ENCODE peak calls at places on chromosome 20, in seven cellular contexts. One of them, this sample, is unnamed.
A peak's percentile ranks its signal among the peaks of the same experiment; 100 is the strongest.

GRCh38 chr20:41138527-41139226 is 1.3 kb downstream of the PLCG1 start:
- DNase-seq in mesenchymal stem cell: peak; percentile 45
- DNase-seq in H9: no peak
- DNase-seq in IMR-90: peak; percentile 12
- DNase-seq in trophoblast cell: no peak
- DNase-seq in mesendoderm: peak; percentile 40
- DNase-seq in H1: no peak
- DNase-seq in this sample: peak; percentile 18

GRCh38 chr20:52974155-52974554 is 2.0 kb downstream of the TSHZ2 start:
- DNase-seq in H9: no peak
- DNase-seq in H1: no peak
- DNase-seq in mesenchymal stem cell: no peak
- DNase-seq in trophoblast cell: no peak
- DNase-seq in mesendoderm: no peak
- DNase-seq in IMR-90: no peak
- DNase-seq in this sample: no peak

GRCh38 chr20:19835533-19836222 is 77.6 kb downstream of the RIN2 start:
- DNase-seq in mesendoderm: peak; percentile 36
- DNase-seq in H9: no peak
- DNase-seq in H1: no peak
- DNase-seq in IMR-90: no peak
- DNase-seq in mesenchymal stem cell: no peak
- DNase-seq in trophoblast cell: no peak
- DNase-seq in this sample: no peak

GRCh38 chr20:38012332-38012731 is 20.9 kb downstream of the TTI1 start:
- DNase-seq in IMR-90: no peak
- DNase-seq in trophoblast cell: no peak
- DNase-seq in mesendoderm: no peak
- DNase-seq in mesenchymal stem cell: no peak
- DNase-seq in H1: no peak
- DNase-seq in H9: no peak
- DNase-seq in this sample: no peak

GRCh38 chr20:52785678-52786077 is 186.5 kb upstream of the TSHZ2 start:
- DNase-seq in IMR-90: no peak
- DNase-seq in H9: no peak
- DNase-seq in H1: no peak
- DNase-seq in mesenchymal stem cell: peak; percentile 7
- DNase-seq in mesendoderm: no peak
- DNase-seq in trophoblast cell: peak; percentile 7
- DNase-seq in this sample: no peak

GRCh38 chr20:57596998-57597939 is 23.0 kb downstream of the ZBP1 start:
- DNase-seq in IMR-90: peak; percentile 17
- DNase-seq in H1: no peak
- DNase-seq in H9: peak; percentile 75
- DNase-seq in trophoblast cell: peak; percentile 31
- DNase-seq in mesendoderm: peak; percentile 58
- DNase-seq in mesenchymal stem cell: peak; percentile 36
- DNase-seq in this sample: peak; percentile 61

GRCh38 chr20:49572857-49573256 is 4.9 kb upstream of the PTGIS start:
- DNase-seq in trophoblast cell: no peak
- DNase-seq in H1: no peak
- DNase-seq in mesendoderm: peak; percentile 59
- DNase-seq in mesenchymal stem cell: no peak
- DNase-seq in H9: peak; percentile 71
- DNase-seq in IMR-90: no peak
- DNase-seq in this sample: no peak

GRCh38 chr20:32285621-32286334 is 8.3 kb downstream of the KIF3B start:
- DNase-seq in trophoblast cell: peak; percentile 48
- DNase-seq in H9: no peak
- DNase-seq in IMR-90: peak; percentile 10
- DNase-seq in H1: no peak
- DNase-seq in mesenchymal stem cell: peak; percentile 39
- DNase-seq in mesendoderm: no peak
- DNase-seq in this sample: no peak

GRCh38 chr20:56628015-56628872 is 862 bp upstream of the TFAP2C start:
- DNase-seq in H9: peak; percentile 49
- DNase-seq in trophoblast cell: peak; percentile 65
- DNase-seq in IMR-90: no peak
- DNase-seq in H1: no peak
- DNase-seq in mesendoderm: peak; percentile 60
- DNase-seq in mesenchymal stem cell: peak; percentile 50
- DNase-seq in this sample: no peak

GRCh38 chr20:34567885-34568865 is 9.7 kb downstream of the MAP1LC3A start:
- DNase-seq in H9: no peak
- DNase-seq in trophoblast cell: no peak
- DNase-seq in IMR-90: no peak
- DNase-seq in mesenchymal stem cell: no peak
- DNase-seq in H1: no peak
- DNase-seq in mesendoderm: peak; percentile 27
- DNase-seq in this sample: no peak

GRCh38 chr20:60063739-60064138 is 105.5 kb downstream of the CDH26 start:
- DNase-seq in H1: no peak
- DNase-seq in mesendoderm: no peak
- DNase-seq in IMR-90: no peak
- DNase-seq in H9: peak; percentile 3
- DNase-seq in trophoblast cell: no peak
- DNase-seq in mesenchymal stem cell: no peak
- DNase-seq in this sample: no peak

GRCh38 chr20:48471176-48471575 is 356.6 kb downstream of the PREX1 start:
- DNase-seq in H1: no peak
- DNase-seq in mesendoderm: no peak
- DNase-seq in IMR-90: no peak
- DNase-seq in mesenchymal stem cell: no peak
- DNase-seq in trophoblast cell: no peak
- DNase-seq in H9: no peak
- DNase-seq in this sample: no peak

GRCh38 chr20:5222919-5223634 is 93.7 kb downstream of the PROKR2 start:
- DNase-seq in mesendoderm: peak; percentile 56
- DNase-seq in H9: peak; percentile 57
- DNase-seq in mesenchymal stem cell: peak; percentile 63
- DNase-seq in IMR-90: peak; percentile 69
- DNase-seq in H1: peak; percentile 13
- DNase-seq in trophoblast cell: peak; percentile 54
- DNase-seq in this sample: peak; percentile 47

GRCh38 chr20:58215116-58215515 is 13.3 kb downstream of the ANKRD60 start:
- DNase-seq in H1: no peak
- DNase-seq in trophoblast cell: no peak
- DNase-seq in mesendoderm: no peak
- DNase-seq in mesenchymal stem cell: no peak
- DNase-seq in IMR-90: no peak
- DNase-seq in H9: no peak
- DNase-seq in this sample: no peak

GRCh38 chr20:10576411-10576810 is 97.4 kb downstream of the JAG1 start:
- DNase-seq in mesenchymal stem cell: no peak
- DNase-seq in trophoblast cell: no peak
- DNase-seq in mesendoderm: no peak
- DNase-seq in H9: no peak
- DNase-seq in H1: no peak
- DNase-seq in IMR-90: no peak
- DNase-seq in this sample: no peak

GRCh38 chr20:35451295-35451694 is 4.1 kb upstream of the CEP250 start:
- DNase-seq in mesenchymal stem cell: no peak
- DNase-seq in H1: no peak
- DNase-seq in H9: no peak
- DNase-seq in IMR-90: no peak
- DNase-seq in trophoblast cell: no peak
- DNase-seq in mesendoderm: no peak
- DNase-seq in this sample: no peak

GRCh38 chr20:22582960-22583772 is 1.2 kb downstream of the FOXA2 start:
- DNase-seq in trophoblast cell: no peak
- DNase-seq in mesendoderm: no peak
- DNase-seq in mesenchymal stem cell: no peak
- DNase-seq in IMR-90: no peak
- DNase-seq in H9: peak; percentile 52
- DNase-seq in H1: no peak
- DNase-seq in this sample: no peak

GRCh38 chr20:50992733-50993457 is 30.0 kb downstream of the KCNG1 start:
- DNase-seq in H9: peak; percentile 94
- DNase-seq in mesendoderm: peak; percentile 99
- DNase-seq in IMR-90: peak; percentile 69
- DNase-seq in trophoblast cell: peak; percentile 62
- DNase-seq in H1: peak; percentile 66
- DNase-seq in mesenchymal stem cell: peak; percentile 81
- DNase-seq in this sample: peak; percentile 85

GRCh38 chr20:22462975-22463914 is 121.1 kb downstream of the FOXA2 start:
- DNase-seq in trophoblast cell: no peak
- DNase-seq in mesenchymal stem cell: no peak
- DNase-seq in IMR-90: no peak
- DNase-seq in H9: no peak
- DNase-seq in mesendoderm: no peak
- DNase-seq in H1: no peak
- DNase-seq in this sample: no peak

GRCh38 chr20:21053002-21053762 is 53.0 kb downstream of the LINC00237 start:
- DNase-seq in H1: no peak
- DNase-seq in IMR-90: no peak
- DNase-seq in H9: no peak
- DNase-seq in mesendoderm: peak; percentile 53
- DNase-seq in trophoblast cell: no peak
- DNase-seq in mesenchymal stem cell: no peak
- DNase-seq in this sample: no peak

GRCh38 chr20:46572181-46572580 is 21.7 kb upstream of the OCSTAMP start:
- DNase-seq in H9: no peak
- DNase-seq in IMR-90: no peak
- DNase-seq in mesenchymal stem cell: no peak
- DNase-seq in H1: no peak
- DNase-seq in trophoblast cell: no peak
- DNase-seq in mesendoderm: no peak
- DNase-seq in this sample: no peak

GRCh38 chr20:37538003-37538402 is 10.3 kb upstream of the BLCAP start:
- DNase-seq in mesendoderm: no peak
- DNase-seq in trophoblast cell: peak; percentile 63
- DNase-seq in H9: peak; percentile 27
- DNase-seq in H1: no peak
- DNase-seq in mesenchymal stem cell: peak; percentile 47
- DNase-seq in IMR-90: peak; percentile 55
- DNase-seq in this sample: no peak

GRCh38 chr20:54291339-54292060 is 83.6 kb downstream of the PFDN4 start:
- DNase-seq in mesenchymal stem cell: no peak
- DNase-seq in H1: no peak
- DNase-seq in mesendoderm: peak; percentile 13
- DNase-seq in trophoblast cell: no peak
- DNase-seq in H9: peak; percentile 36
- DNase-seq in IMR-90: no peak
- DNase-seq in this sample: no peak

GRCh38 chr20:21074605-21075336 is 31.4 kb downstream of the LINC00237 start:
- DNase-seq in mesenchymal stem cell: no peak
- DNase-seq in mesendoderm: no peak
- DNase-seq in H9: no peak
- DNase-seq in trophoblast cell: no peak
- DNase-seq in IMR-90: no peak
- DNase-seq in H1: no peak
- DNase-seq in this sample: no peak

GRCh38 chr20:54115172-54115854 is 44.9 kb upstream of the BCAS1 start:
- DNase-seq in mesenchymal stem cell: no peak
- DNase-seq in trophoblast cell: no peak
- DNase-seq in H1: no peak
- DNase-seq in H9: no peak
- DNase-seq in IMR-90: peak; percentile 28
- DNase-seq in mesendoderm: no peak
- DNase-seq in this sample: no peak

DNA sequence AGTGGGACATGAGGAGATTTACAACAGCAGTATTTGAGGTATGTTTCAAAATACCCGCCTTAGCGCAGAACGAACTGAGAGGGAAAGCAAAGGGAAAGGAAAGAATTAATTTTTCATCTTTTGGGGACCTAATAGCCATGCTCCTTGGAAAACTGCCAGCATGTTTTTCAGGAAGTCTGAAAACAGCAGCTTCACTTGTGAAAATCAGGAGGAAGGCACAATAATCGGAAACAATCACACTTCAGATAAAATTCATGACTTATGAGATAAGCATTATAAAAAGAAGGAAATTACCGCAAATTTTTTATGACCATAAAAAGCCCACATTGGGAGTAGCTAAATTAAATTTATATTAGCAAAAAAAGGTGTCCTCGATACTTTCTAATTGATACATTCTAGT is 541.1 kb downstream of the HAO1 start:
- DNase-seq in mesendoderm: no peak
- DNase-seq in trophoblast cell: no peak
- DNase-seq in IMR-90: no peak
- DNase-seq in H1: no peak
- DNase-seq in mesenchymal stem cell: no peak
- DNase-seq in H9: no peak
- DNase-seq in this sample: no peak
- H4K8ac ChIP-seq in mesendoderm: no peak overlapping the region
- H4K8ac ChIP-seq in trophoblast cell: no peak overlapping the region
- H4K8ac ChIP-seq in IMR-90: no peak overlapping the region
- H4K8ac ChIP-seq in H1: no peak overlapping the region
- H4K8ac ChIP-seq in mesenchymal stem cell: no peak overlapping the region
- H4K8ac ChIP-seq in H9: no peak overlapping the region
- H4K8ac ChIP-seq in this sample: no peak overlapping the region

GRCh38 chr20:24639167-24639548 is 169.7 kb downstream of the SYNDIG1 start:
- DNase-seq in H1: no peak
- DNase-seq in IMR-90: no peak
- DNase-seq in H9: no peak
- DNase-seq in mesenchymal stem cell: no peak
- DNase-seq in mesendoderm: no peak
- DNase-seq in trophoblast cell: no peak
- DNase-seq in this sample: no peak
- H2BK120ac ChIP-seq in H1: no peak overlapping the region
- H2BK120ac ChIP-seq in IMR-90: no peak overlapping the region
- H2BK120ac ChIP-seq in H9: no peak overlapping the region
- H2BK120ac ChIP-seq in mesenchymal stem cell: no peak overlapping the region
- H2BK120ac ChIP-seq in mesendoderm: no peak overlapping the region
- H2BK120ac ChIP-seq in trophoblast cell: no peak overlapping the region
- H2BK120ac ChIP-seq in this sample: no peak overlapping the region

DNA sequence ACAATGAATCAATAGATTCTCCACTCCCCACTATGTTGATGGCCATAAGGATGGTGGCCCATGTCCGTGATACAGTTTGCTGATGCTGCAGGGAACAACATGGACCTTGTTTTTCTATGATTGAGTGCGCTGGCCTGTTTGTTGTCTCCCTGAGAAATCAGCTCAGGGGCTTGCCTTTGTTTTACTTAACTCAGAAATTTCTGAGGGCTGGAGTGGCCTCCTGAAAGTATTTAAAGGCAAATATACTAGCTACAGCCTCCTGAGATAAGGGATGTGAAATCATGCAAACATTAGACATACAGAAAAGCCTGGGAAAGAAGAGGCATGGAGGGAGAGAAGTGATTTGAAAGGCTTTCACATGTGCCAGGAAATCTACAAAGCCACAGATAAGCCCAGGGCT is 170.3 kb upstream of the FLRT3 start:
- DNase-seq in IMR-90: no peak
- DNase-seq in H9: no peak
- DNase-seq in H1: no peak
- DNase-seq in mesendoderm: no peak
- DNase-seq in trophoblast cell: no peak
- DNase-seq in mesenchymal stem cell: no peak
- DNase-seq in this sample: no peak
- H4K8ac ChIP-seq in IMR-90: no peak overlapping the region
- H4K8ac ChIP-seq in H9: no peak overlapping the region
- H4K8ac ChIP-seq in H1: no peak overlapping the region
- H4K8ac ChIP-seq in mesendoderm: no peak overlapping the region
- H4K8ac ChIP-seq in trophoblast cell: no peak overlapping the region
- H4K8ac ChIP-seq in mesenchymal stem cell: no peak overlapping the region
- H4K8ac ChIP-seq in this sample: no peak overlapping the region

DNA sequence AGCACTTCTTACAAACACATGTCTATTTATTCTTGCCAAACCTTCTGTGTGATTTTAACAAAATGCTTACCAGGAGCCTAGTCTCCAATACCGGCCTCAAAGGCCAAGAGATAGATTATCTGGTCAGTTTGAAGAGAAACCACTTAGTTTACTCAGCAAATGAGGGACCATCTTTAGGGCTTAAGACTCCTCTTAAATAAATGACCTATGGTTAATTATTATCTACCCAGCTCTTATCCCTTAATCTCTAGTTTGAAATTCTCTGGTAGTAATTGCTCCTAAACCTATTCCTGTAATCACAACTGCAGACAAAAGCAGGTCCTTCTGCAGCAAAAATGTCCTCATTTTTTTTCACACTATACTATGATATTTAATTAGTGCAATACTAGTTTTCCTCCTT is 301.8 kb downstream of the KIF16B start:
- DNase-seq in H9: no peak
- DNase-seq in trophoblast cell: no peak
- DNase-seq in mesendoderm: no peak
- DNase-seq in IMR-90: no peak
- DNase-seq in mesenchymal stem cell: no peak
- DNase-seq in H1: no peak
- DNase-seq in this sample: no peak
- H2BK120ac ChIP-seq in H9: no peak overlapping the region
- H2BK120ac ChIP-seq in trophoblast cell: no peak overlapping the region
- H2BK120ac ChIP-seq in mesendoderm: no peak overlapping the region
- H2BK120ac ChIP-seq in IMR-90: no peak overlapping the region
- H2BK120ac ChIP-seq in mesenchymal stem cell: no peak overlapping the region
- H2BK120ac ChIP-seq in H1: no peak overlapping the region
- H2BK120ac ChIP-seq in this sample: no peak overlapping the region

This sample was measured in neuronal stem cell.